ENCODE peak calls at places on chromosome 7, in eight cellular contexts. One of them, this sample, is unnamed.

GRCh38 chr7:1329966-1330915 is 97.6 kb downstream of the UNCX start:
- DNase-seq in COR-L47: no peak
- DNase-seq in skeletal muscle cell: no peak
- DNase-seq in A172: no peak
- DNase-seq in NB4: no peak
- DNase-seq in non-pigmented ciliary epithelial cell: no peak
- DNase-seq in NCI-H2029: no peak
- DNase-seq in uterus: no peak
- DNase-seq in this sample: no peak

GRCh38 chr7:22594020-22594419 is 94.0 kb upstream of the STEAP1B start:
- DNase-seq in skeletal muscle cell: no peak
- DNase-seq in A172: no peak
- DNase-seq in COR-L47: peak
- DNase-seq in uterus: no peak
- DNase-seq in NB4: no peak
- DNase-seq in NCI-H2029: peak
- DNase-seq in non-pigmented ciliary epithelial cell: no peak
- DNase-seq in this sample: no peak

GRCh38 chr7:82506702-82507101 is 63.1 kb upstream of the CACNA2D1 start:
- DNase-seq in non-pigmented ciliary epithelial cell: no peak
- DNase-seq in COR-L47: no peak
- DNase-seq in A172: peak
- DNase-seq in skeletal muscle cell: no peak
- DNase-seq in NCI-H2029: no peak
- DNase-seq in uterus: no peak
- DNase-seq in NB4: no peak
- DNase-seq in this sample: no peak

GRCh38 chr7:125491137-125491536 is 561.5 kb upstream of the POT1 start:
- DNase-seq in uterus: no peak
- DNase-seq in NCI-H2029: no peak
- DNase-seq in A172: no peak
- DNase-seq in NB4: no peak
- DNase-seq in non-pigmented ciliary epithelial cell: no peak
- DNase-seq in skeletal muscle cell: no peak
- DNase-seq in COR-L47: no peak
- DNase-seq in this sample: no peak

GRCh38 chr7:6344278-6344677 is 71.9 kb upstream of the CYTH3 start:
- DNase-seq in non-pigmented ciliary epithelial cell: no peak
- DNase-seq in COR-L47: no peak
- DNase-seq in NCI-H2029: no peak
- DNase-seq in skeletal muscle cell: no peak
- DNase-seq in uterus: no peak
- DNase-seq in A172: no peak
- DNase-seq in NB4: no peak
- DNase-seq in this sample: no peak

GRCh38 chr7:136036336-136036735 is 59.2 kb upstream of the MTPN start:
- DNase-seq in non-pigmented ciliary epithelial cell: no peak
- DNase-seq in A172: no peak
- DNase-seq in uterus: no peak
- DNase-seq in skeletal muscle cell: no peak
- DNase-seq in COR-L47: no peak
- DNase-seq in NCI-H2029: no peak
- DNase-seq in NB4: no peak
- DNase-seq in this sample: no peak

GRCh38 chr7:137715546-137715945 is 131.2 kb downstream of the DGKI start:
- DNase-seq in skeletal muscle cell: no peak
- DNase-seq in A172: no peak
- DNase-seq in NB4: no peak
- DNase-seq in COR-L47: no peak
- DNase-seq in NCI-H2029: no peak
- DNase-seq in uterus: no peak
- DNase-seq in non-pigmented ciliary epithelial cell: no peak
- DNase-seq in this sample: no peak

GRCh38 chr7:30988346-30989005 is 24.7 kb downstream of the GHRHR start:
- DNase-seq in NCI-H2029: no peak
- DNase-seq in NB4: peak
- DNase-seq in skeletal muscle cell: no peak
- DNase-seq in A172: no peak
- DNase-seq in non-pigmented ciliary epithelial cell: no peak
- DNase-seq in COR-L47: peak
- DNase-seq in uterus: no peak
- DNase-seq in this sample: peak

GRCh38 chr7:33733865-33734650 is 171.3 kb upstream of the BMPER start:
- DNase-seq in COR-L47: no peak
- DNase-seq in NB4: no peak
- DNase-seq in skeletal muscle cell: no peak
- DNase-seq in uterus: no peak
- DNase-seq in NCI-H2029: peak
- DNase-seq in non-pigmented ciliary epithelial cell: no peak
- DNase-seq in A172: no peak
- DNase-seq in this sample: no peak

GRCh38 chr7:158377800-158378623 is 209.6 kb downstream of the PTPRN2 start:
- DNase-seq in skeletal muscle cell: no peak
- DNase-seq in A172: no peak
- DNase-seq in non-pigmented ciliary epithelial cell: no peak
- DNase-seq in COR-L47: peak
- DNase-seq in NCI-H2029: peak
- DNase-seq in uterus: no peak
- DNase-seq in NB4: peak
- DNase-seq in this sample: no peak

GRCh38 chr7:1851731-1852531 is 181.9 kb downstream of the ELFN1 start:
- DNase-seq in NB4: no peak
- DNase-seq in A172: no peak
- DNase-seq in non-pigmented ciliary epithelial cell: no peak
- DNase-seq in NCI-H2029: no peak
- DNase-seq in COR-L47: no peak
- DNase-seq in uterus: no peak
- DNase-seq in skeletal muscle cell: no peak
- DNase-seq in this sample: no peak

GRCh38 chr7:100166966-100167911 is 1.2 kb downstream of the GAL3ST4 start:
- DNase-seq in NB4: peak
- DNase-seq in non-pigmented ciliary epithelial cell: no peak
- DNase-seq in COR-L47: no peak
- DNase-seq in NCI-H2029: no peak
- DNase-seq in uterus: no peak
- DNase-seq in A172: no peak
- DNase-seq in skeletal muscle cell: no peak
- DNase-seq in this sample: no peak

GRCh38 chr7:82677064-82677463 is 233.5 kb upstream of the CACNA2D1 start:
- DNase-seq in non-pigmented ciliary epithelial cell: no peak
- DNase-seq in skeletal muscle cell: no peak
- DNase-seq in NCI-H2029: no peak
- DNase-seq in NB4: no peak
- DNase-seq in A172: no peak
- DNase-seq in uterus: no peak
- DNase-seq in COR-L47: peak
- DNase-seq in this sample: no peak

GRCh38 chr7:1172666-1173523 is 12.9 kb upstream of the ZFAND2A start:
- DNase-seq in A172: no peak
- DNase-seq in uterus: no peak
- DNase-seq in skeletal muscle cell: no peak
- DNase-seq in COR-L47: no peak
- DNase-seq in NB4: no peak
- DNase-seq in NCI-H2029: no peak
- DNase-seq in non-pigmented ciliary epithelial cell: no peak
- DNase-seq in this sample: no peak

GRCh38 chr7:95421847-95422444 is 12.9 kb downstream of the PON2 start:
- DNase-seq in skeletal muscle cell: no peak
- DNase-seq in COR-L47: no peak
- DNase-seq in A172: no peak
- DNase-seq in NB4: no peak
- DNase-seq in NCI-H2029: no peak
- DNase-seq in uterus: no peak
- DNase-seq in non-pigmented ciliary epithelial cell: no peak
- DNase-seq in this sample: no peak

GRCh38 chr7:26293569-26294308 is 2.1 kb downstream of the SNX10 start:
- DNase-seq in non-pigmented ciliary epithelial cell: no peak
- DNase-seq in skeletal muscle cell: no peak
- DNase-seq in uterus: no peak
- DNase-seq in COR-L47: no peak
- DNase-seq in NB4: peak
- DNase-seq in NCI-H2029: no peak
- DNase-seq in A172: peak
- DNase-seq in this sample: no peak

GRCh38 chr7:71710442-71710841 is 578.5 kb downstream of the GALNT17 start:
- DNase-seq in non-pigmented ciliary epithelial cell: no peak
- DNase-seq in NB4: no peak
- DNase-seq in COR-L47: no peak
- DNase-seq in skeletal muscle cell: no peak
- DNase-seq in uterus: no peak
- DNase-seq in NCI-H2029: no peak
- DNase-seq in A172: no peak
- DNase-seq in this sample: no peak

GRCh38 chr7:20959281-20959680 is 172.6 kb upstream of the SP8 start:
- DNase-seq in uterus: no peak
- DNase-seq in NCI-H2029: no peak
- DNase-seq in non-pigmented ciliary epithelial cell: no peak
- DNase-seq in A172: no peak
- DNase-seq in COR-L47: no peak
- DNase-seq in skeletal muscle cell: no peak
- DNase-seq in NB4: no peak
- DNase-seq in this sample: no peak

GRCh38 chr7:44127161-44127560 is 3.8 kb upstream of the POLD2 start:
- DNase-seq in COR-L47: no peak
- DNase-seq in uterus: no peak
- DNase-seq in non-pigmented ciliary epithelial cell: no peak
- DNase-seq in NCI-H2029: no peak
- DNase-seq in A172: no peak
- DNase-seq in skeletal muscle cell: no peak
- DNase-seq in NB4: no peak
- DNase-seq in this sample: no peak

GRCh38 chr7:101436857-101437576 is 74.3 kb downstream of the COL26A1 start:
- DNase-seq in NB4: no peak
- DNase-seq in skeletal muscle cell: no peak
- DNase-seq in NCI-H2029: no peak
- DNase-seq in non-pigmented ciliary epithelial cell: no peak
- DNase-seq in COR-L47: no peak
- DNase-seq in A172: peak
- DNase-seq in uterus: no peak
- DNase-seq in this sample: no peak

GRCh38 chr7:73341877-73342276 is 13.9 kb downstream of the FKBP6 start:
- DNase-seq in uterus: no peak
- DNase-seq in COR-L47: no peak
- DNase-seq in skeletal muscle cell: peak
- DNase-seq in A172: peak
- DNase-seq in NCI-H2029: no peak
- DNase-seq in non-pigmented ciliary epithelial cell: peak
- DNase-seq in NB4: peak
- DNase-seq in this sample: no peak

GRCh38 chr7:2420216-2420933 is 17.0 kb downstream of the CHST12 start:
- DNase-seq in A172: no peak
- DNase-seq in non-pigmented ciliary epithelial cell: no peak
- DNase-seq in COR-L47: no peak
- DNase-seq in NB4: no peak
- DNase-seq in uterus: no peak
- DNase-seq in NCI-H2029: no peak
- DNase-seq in skeletal muscle cell: no peak
- DNase-seq in this sample: no peak

GRCh38 chr7:101362334-101363195 is at the start of gene COL26A1:
- DNase-seq in NB4: no peak
- DNase-seq in COR-L47: no peak
- DNase-seq in A172: no peak
- DNase-seq in skeletal muscle cell: no peak
- DNase-seq in uterus: no peak
- DNase-seq in NCI-H2029: no peak
- DNase-seq in non-pigmented ciliary epithelial cell: no peak
- DNase-seq in this sample: peak